ENCODE peak calls at places on chromosomes 12 and 14, in five cellular contexts. S is glutamatergic neuron, X is ovary, K is T follicular helper cell, P is M059J. D is an unnamed sample.

GRCh38 chr12:132886529-132887477 is 602 bp downstream of the CHFR start:
- DNase-seq in S (no peak), X (no peak), K (no peak), P (peak), D (no peak)

GRCh38 chr14:58560208-58560607 is 77.6 kb upstream of the DACT1 start:
- DNase-seq in S (no peak), X (no peak), K (no peak), P (peak), D (no peak)

GRCh38 chr12:106590601-106591000 is 7.8 kb downstream of the RFX4 start:
- DNase-seq in S (no peak), X (no peak), K (no peak), P (no peak), D (no peak)

GRCh38 chr12:18888062-18888461 is 150.1 kb downstream of the CAPZA3 start:
- DNase-seq in S (no peak), X (no peak), K (no peak), P (no peak), D (no peak)

GRCh38 chr12:125983784-125984510 is 918.7 kb downstream of the AACS start:
- DNase-seq in S (peak), X (no peak), K (no peak), P (no peak), D (no peak)

GRCh38 chr12:78406776-78407335 is 457.7 kb upstream of the SYT1 start:
- DNase-seq in S (no peak), X (no peak), K (no peak), P (no peak), D (no peak)

GRCh38 chr14:45185110-45185814 is 49.5 kb downstream of the FANCM start:
- DNase-seq in S (no peak), X (no peak), K (no peak), P (no peak), D (no peak)

GRCh38 chr12:118714051-118714460 is 267.3 kb upstream of the SRRM4 start:
- DNase-seq in S (peak), X (no peak), K (no peak), P (peak), D (no peak)

GRCh38 chr12:29320295-29321090 is 60.5 kb downstream of the ERGIC2 start:
- DNase-seq in S (no peak), X (no peak), K (no peak), P (peak), D (no peak)

GRCh38 chr14:30525833-30526232 is 33.1 kb upstream of the G2E3 start:
- DNase-seq in S (no peak), X (no peak), K (no peak), P (peak), D (no peak)

GRCh38 chr12:1691123-1692007 is 495 bp downstream of the ADIPOR2 start:
- DNase-seq in S (peak), X (no peak), K (peak), P (peak), D (no peak)

GRCh38 chr12:103771466-103771865 is 69.6 kb downstream of the NT5DC3 start:
- DNase-seq in S (no peak), X (peak), K (no peak), P (peak), D (no peak)

GRCh38 chr14:70665448-70666363 is 24.0 kb downstream of the TTC9 start:
- DNase-seq in S (no peak), X (no peak), K (no peak), P (peak), D (no peak)

GRCh38 chr14:29749327-29749726 is 178.3 kb downstream of the PRKD1 start:
- DNase-seq in S (no peak), X (no peak), K (no peak), P (peak), D (no peak)

GRCh38 chr12:116236148-116236731 is 41.3 kb downstream of the MED13L start:
- DNase-seq in S (peak), X (no peak), K (peak), P (peak), D (peak)

GRCh38 chr12:41188058-41188840 is at the start of gene PDZRN4:
- DNase-seq in S (peak), X (no peak), K (no peak), P (no peak), D (no peak)

GRCh38 chr14:52044791-52045522 is 23.9 kb downstream of the NID2 start:
- DNase-seq in S (no peak), X (no peak), K (no peak), P (peak), D (no peak)

GRCh38 chr12:92064420-92064819 is 81.2 kb downstream of the BTG1 start:
- DNase-seq in S (no peak), X (no peak), K (no peak), P (peak), D (no peak)

GRCh38 chr14:75247286-75247922 is 31.2 kb upstream of the FOS start:
- DNase-seq in S (no peak), X (no peak), K (peak), P (no peak), D (peak)

GRCh38 chr12:107957459-107957858 is 171.6 kb upstream of the WSCD2 start:
- DNase-seq in S (no peak), X (no peak), K (no peak), P (no peak), D (no peak)

GRCh38 chr12:78584695-78585094 is 279.9 kb upstream of the SYT1 start:
- DNase-seq in S (no peak), X (no peak), K (no peak), P (peak), D (no peak)

GRCh38 chr14:22099942-22100763 is 426.5 kb upstream of the OR4E1 start:
- DNase-seq in S (peak), X (peak), K (peak), P (peak), D (peak)

GRCh38 chr12:64706366-64706765 is 52.8 kb downstream of the GNS start:
- DNase-seq in S (no peak), X (no peak), K (no peak), P (no peak), D (no peak)

GRCh38 chr12:58364389-58365086 is 423.2 kb downstream of the ATP23 start:
- DNase-seq in S (no peak), X (no peak), K (no peak), P (peak), D (no peak)

GRCh38 chr12:115440438-115440837 is 756.5 kb upstream of the TBX3 start:
- DNase-seq in S (no peak), X (no peak), K (no peak), P (peak), D (no peak)

GRCh38 chr12:58176296-58176869 is 235.0 kb downstream of the ATP23 start:
- DNase-seq in S (peak), X (no peak), K (no peak), P (peak), D (no peak)

GRCh38 chr12:25590021-25590721 is 37.1 kb upstream of the LMNTD1 start:
- DNase-seq in S (no peak), X (no peak), K (no peak), P (no peak), D (peak)